ENCODE peak calls at places on chromosomes 11 and 22, in nine cellular contexts. Y is HL-60; E is stimulated activated CD4-positive, alpha-beta T cell treated with anti-CD3 and anti-CD28 coated beads, TNF-alpha, amount 100 ng/mL, for 48 hours; K is NCI-H774; C is amniotic stem cell; P is mammary epithelial cell; T is central memory CD4-positive, alpha-beta T cell; N is skeletal muscle cell; Z is A172. J is an unnamed sample.

GRCh38 chr11:36243641-36244040 is 45.6 kb downstream of the COMMD9 start:
- DNase-seq in Y (no peak), E (no peak), K (no peak), C (no peak), P (no peak), T (no peak), N (no peak), Z (no peak), J (no peak)

GRCh38 chr11:126101930-126102283 is 39.2 kb upstream of the CDON start:
- DNase-seq in Y (no peak), E (no peak), K (no peak), C (no peak), P (no peak), T (no peak), N (no peak), Z (no peak), J (no peak)

GRCh38 chr11:129605815-129606214 is 209.8 kb upstream of the TMEM45B start:
- DNase-seq in Y (no peak), E (no peak), K (peak), C (no peak), P (no peak), T (no peak), N (no peak), Z (no peak), J (no peak)

GRCh38 chr11:46597609-46598219 is 3.9 kb upstream of the AMBRA1 start:
- DNase-seq in Y (no peak), E (no peak), K (no peak), C (no peak), P (no peak), T (no peak), N (no peak), Z (no peak), J (no peak)

GRCh38 chr22:42608481-42609361 is 6.0 kb downstream of the POLDIP3 start:
- DNase-seq in Y (no peak), E (no peak), K (no peak), C (peak), P (peak), T (no peak), N (no peak), Z (peak), J (peak)

GRCh38 chr22:24432059-24432853 is 4.9 kb downstream of the ADORA2A start:
- DNase-seq in Y (no peak), E (peak), K (no peak), C (no peak), P (peak), T (no peak), N (peak), Z (peak), J (no peak)

GRCh38 chr11:89441606-89442005 is 49.6 kb downstream of the NOX4 start:
- DNase-seq in Y (no peak), E (no peak), K (no peak), C (no peak), P (no peak), T (no peak), N (no peak), Z (no peak), J (no peak)

GRCh38 chr11:64747961-64748715 is 4.2 kb upstream of the RASGRP2 start:
- DNase-seq in Y (no peak), E (no peak), K (no peak), C (no peak), P (peak), T (no peak), N (no peak), Z (no peak), J (no peak)

GRCh38 chr22:35045451-35045850 is 20.5 kb upstream of the ISX start:
- DNase-seq in Y (no peak), E (no peak), K (no peak), C (no peak), P (no peak), T (no peak), N (no peak), Z (no peak), J (no peak)

GRCh38 chr11:74070713-74071506 is 62.0 kb upstream of the UCP3 start:
- DNase-seq in Y (no peak), E (no peak), K (no peak), C (no peak), P (no peak), T (no peak), N (no peak), Z (no peak), J (no peak)

GRCh38 chr11:1225386-1226225 is 2.7 kb downstream of the MUC5B start:
- DNase-seq in Y (no peak), E (no peak), K (no peak), C (no peak), P (no peak), T (no peak), N (no peak), Z (no peak), J (no peak)

GRCh38 chr11:101870510-101870909 is 44.3 kb upstream of the CEP126 start:
- DNase-seq in Y (no peak), E (no peak), K (no peak), C (peak), P (peak), T (no peak), N (peak), Z (peak), J (no peak)

GRCh38 chr22:42283288-42284229 is 13.1 kb upstream of the TCF20 start:
- DNase-seq in Y (no peak), E (peak), K (no peak), C (no peak), P (no peak), T (peak), N (no peak), Z (no peak), J (no peak)

GRCh38 chr11:134511255-134511654 is 99.2 kb upstream of the B3GAT1 start:
- DNase-seq in Y (no peak), E (no peak), K (no peak), C (no peak), P (no peak), T (no peak), N (no peak), Z (no peak), J (no peak)

GRCh38 chr11:94396282-94396681 is 4.9 kb downstream of the GPR83 start:
- DNase-seq in Y (no peak), E (no peak), K (no peak), C (no peak), P (no peak), T (no peak), N (no peak), Z (no peak), J (no peak)

GRCh38 chr11:86571273-86571948 is 101.0 kb downstream of the ME3 start:
- DNase-seq in Y (no peak), E (no peak), K (peak), C (no peak), P (no peak), T (no peak), N (no peak), Z (peak), J (no peak)

GRCh38 chr11:113481672-113482071 is 6.5 kb upstream of the DRD2 start:
- DNase-seq in Y (no peak), E (no peak), K (no peak), C (no peak), P (no peak), T (no peak), N (no peak), Z (peak), J (no peak)

GRCh38 chr22:49699476-49699875 is 128.2 kb downstream of the BRD1 start:
- DNase-seq in Y (no peak), E (no peak), K (no peak), C (no peak), P (no peak), T (no peak), N (no peak), Z (no peak), J (no peak)

GRCh38 chr22:45688606-45689080 is 17.0 kb downstream of the ATXN10 start:
- DNase-seq in Y (peak), E (no peak), K (no peak), C (peak), P (peak), T (no peak), N (no peak), Z (peak), J (no peak)

GRCh38 chr22:36277482-36278291 is 24.8 kb downstream of the APOL1 start:
- DNase-seq in Y (peak), E (peak), K (no peak), C (no peak), P (peak), T (peak), N (no peak), Z (peak), J (no peak)

GRCh38 chr11:7595016-7595869 is 78.1 kb downstream of the CYB5R2 start:
- DNase-seq in Y (no peak), E (no peak), K (no peak), C (no peak), P (no peak), T (no peak), N (no peak), Z (no peak), J (no peak)

GRCh38 chr22:19105867-19106802 is 16.1 kb downstream of the DGCR2 start:
- DNase-seq in Y (peak), E (no peak), K (no peak), C (no peak), P (peak), T (peak), N (no peak), Z (no peak), J (no peak)

GRCh38 chr22:38954414-38955043 is 2.9 kb upstream of the APOBEC3A start:
- DNase-seq in Y (no peak), E (no peak), K (no peak), C (no peak), P (no peak), T (no peak), N (no peak), Z (no peak), J (no peak)

GRCh38 chr22:27406389-27406861 is 395.1 kb downstream of the MN1 start:
- DNase-seq in Y (no peak), E (no peak), K (no peak), C (no peak), P (no peak), T (no peak), N (no peak), Z (no peak), J (no peak)

GRCh38 chr11:119318240-119319135 is 1.6 kb upstream of the MCAM start:
- DNase-seq in Y (peak), E (no peak), K (no peak), C (no peak), P (peak), T (peak), N (no peak), Z (no peak), J (no peak)

GRCh38 chr22:50600967-50601668 is 525 bp downstream of the MAPK8IP2 start:
- DNase-seq in Y (no peak), E (no peak), K (no peak), C (no peak), P (no peak), T (no peak), N (no peak), Z (no peak), J (no peak)

GRCh38 chr11:112085822-112086421 is 634 bp downstream of the TIMM8B start:
- DNase-seq in Y (peak), E (peak), K (no peak), C (no peak), P (peak), T (no peak), N (no peak), Z (peak), J (no peak)

GRCh38 chr11:19670030-19670761 is 42.4 kb upstream of the NAV2 start:
- DNase-seq in Y (no peak), E (no peak), K (no peak), C (no peak), P (peak), T (no peak), N (no peak), Z (peak), J (peak)

GRCh38 chr11:66181632-66182345 is 86.7 kb upstream of the RAB1B start:
- DNase-seq in Y (no peak), E (no peak), K (no peak), C (no peak), P (no peak), T (no peak), N (no peak), Z (no peak), J (no peak)

GRCh38 chr22:22993184-22993583 is 77.1 kb upstream of the GNAZ start:
- DNase-seq in Y (no peak), E (no peak), K (no peak), C (no peak), P (no peak), T (no peak), N (no peak), Z (no peak), J (no peak)

GRCh38 chr11:125132071-125132470 is 20.6 kb upstream of the TMEM218 start:
- DNase-seq in Y (no peak), E (no peak), K (no peak), C (no peak), P (no peak), T (no peak), N (no peak), Z (no peak), J (no peak)

GRCh38 chr11:72202571-72202970 is 10.6 kb downstream of the FOLR1 start:
- DNase-seq in Y (no peak), E (no peak), K (no peak), C (no peak), P (no peak), T (no peak), N (no peak), Z (no peak), J (no peak)

GRCh38 chr22:23183107-23183698 is 2.9 kb downstream of the BCR start:
- DNase-seq in Y (no peak), E (no peak), K (peak), C (no peak), P (peak), T (no peak), N (peak), Z (peak), J (peak)

GRCh38 chr22:34966980-34967379 is 99.0 kb upstream of the ISX start:
- DNase-seq in Y (no peak), E (no peak), K (no peak), C (peak), P (peak), T (no peak), N (no peak), Z (peak), J (no peak)

GRCh38 chr11:61293869-61294716 is 1.0 kb downstream of the VWCE start:
- DNase-seq in Y (peak), E (peak), K (peak), C (no peak), P (peak), T (no peak), N (peak), Z (no peak), J (no peak)

GRCh38 chr22:38788417-38788816 is 5.5 kb downstream of the DNAL4 start:
- DNase-seq in Y (no peak), E (no peak), K (no peak), C (peak), P (peak), T (no peak), N (peak), Z (peak), J (peak)